ENCODE peak calls at places on chromosomes 12 and 14, in ten cellular contexts. P, X, G, N, I, V, B, T, J and S are unnamed samples.
A peak's percentile ranks its signal among the peaks of the same experiment; 100 is the strongest.

GRCh38 chr12:3510597-3510996 is 19.6 kb downstream of the PRMT8 start:
- DNase-seq in G (no peak), I (no peak), J (no peak), V (no peak), P (no peak), X (no peak), B (no peak), N (no peak), T (no peak), S (no peak)

GRCh38 chr14:91389173-91389572 is 28.4 kb downstream of the CCDC88C start:
- DNase-seq in V (no peak), I (no peak), J (no peak), X (no peak), B (no peak), G (no peak), N (no peak), P (no peak), T (no peak), S (no peak)

GRCh38 chr12:32837974-32838373 is 58.6 kb downstream of the PKP2 start:
- DNase-seq in G (no peak), T (no peak), N (no peak), P (no peak), B (no peak), I (no peak), J (no peak), V (no peak), X (no peak), S (no peak)

GRCh38 chr12:68451261-68452091 is 119.3 kb upstream of the MDM1 start:
- DNase-seq in T (peak; percentile 88), X (peak; percentile 67), N (peak; percentile 16), V (no peak), G (peak; percentile 65), P (peak; percentile 63), J (no peak), B (peak; percentile 59), I (no peak), S (no peak)

GRCh38 chr12:93173178-93173957 is 204.4 kb upstream of the NUDT4 start:
- DNase-seq in V (no peak), I (no peak), X (no peak), T (no peak), J (no peak), P (no peak), B (no peak), N (no peak), G (no peak), S (no peak)

GRCh38 chr12:122949816-122950215 is 16.4 kb downstream of the ABCB9 start:
- DNase-seq in P (no peak), B (no peak), G (no peak), N (no peak), J (no peak), I (no peak), V (no peak), T (no peak), X (no peak), S (no peak)

GRCh38 chr14:104496095-104496494 is 83.5 kb upstream of the C14orf180 start:
- DNase-seq in X (no peak), B (no peak), J (no peak), T (no peak), I (no peak), V (no peak), N (no peak), G (no peak), P (no peak), S (no peak)

GRCh38 chr14:96581902-96582640 is 79.9 kb downstream of the PAPOLA start:
- DNase-seq in G (no peak), I (no peak), V (no peak), J (no peak), X (no peak), B (no peak), P (no peak), T (no peak), N (no peak), S (no peak)

GRCh38 chr12:6074394-6074793 is 50.1 kb downstream of the VWF start:
- DNase-seq in T (no peak), N (no peak), P (no peak), X (no peak), V (no peak), J (no peak), B (no peak), I (no peak), G (no peak), S (no peak)

GRCh38 chr12:6074979-6075585 is 49.4 kb downstream of the VWF start:
- DNase-seq in X (no peak), G (no peak), I (no peak), V (no peak), B (no peak), N (peak; percentile 61), T (no peak), J (no peak), P (peak; percentile 51), S (no peak)

GRCh38 chr12:6078378-6079083 is 45.9 kb downstream of the VWF start:
- DNase-seq in N (no peak), J (no peak), P (no peak), X (no peak), G (no peak), T (no peak), I (no peak), B (no peak), V (no peak), S (no peak)

GRCh38 chr12:6076340-6076739 is 48.1 kb downstream of the VWF start:
- DNase-seq in B (no peak), J (no peak), P (no peak), I (no peak), X (no peak), G (no peak), N (no peak), T (no peak), V (no peak), S (no peak)

DNA sequence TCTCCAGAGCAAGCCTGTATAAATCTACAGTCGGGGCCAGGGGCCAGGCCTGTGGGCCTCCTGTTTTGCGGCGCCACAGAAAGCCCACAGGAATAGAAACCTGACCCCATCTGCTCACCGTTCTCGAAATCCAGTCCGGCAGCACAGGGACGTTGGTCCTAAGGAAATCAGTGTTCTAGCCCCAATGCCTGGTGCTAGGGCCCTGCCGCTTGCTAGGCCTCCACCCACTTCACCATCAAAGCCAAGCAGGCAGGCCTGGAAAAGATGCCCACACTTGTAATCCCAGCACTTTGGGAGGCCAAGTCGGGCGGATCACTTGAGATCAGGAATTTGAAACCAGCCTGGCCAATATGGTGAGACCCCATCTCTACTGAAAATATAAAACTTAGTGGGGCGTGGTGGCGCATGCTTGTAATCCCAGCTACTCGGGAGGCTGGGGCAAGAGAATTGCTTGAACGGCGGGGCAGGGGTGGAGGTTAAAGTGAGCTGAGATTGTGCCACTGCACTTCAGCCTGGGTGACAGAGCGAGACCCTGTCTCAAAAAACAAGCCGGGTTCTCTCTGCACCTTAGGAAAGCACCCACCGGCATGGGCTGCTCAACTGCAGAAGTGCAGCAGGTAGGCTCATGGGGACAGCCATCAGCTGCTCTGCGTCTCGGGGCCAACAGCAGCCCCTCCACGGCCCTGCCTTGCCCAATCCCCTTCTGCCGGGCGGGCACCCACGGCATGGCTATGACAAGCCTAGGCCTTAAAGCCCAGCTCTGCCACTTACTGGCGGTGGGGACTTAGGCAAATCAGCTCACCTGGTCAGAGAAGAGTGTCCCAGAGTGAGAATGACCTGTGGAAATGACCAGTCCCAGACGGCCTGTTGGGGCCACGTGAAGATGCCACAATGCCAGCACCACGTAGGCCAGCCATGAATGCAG is 47.4 kb downstream of the VWF start:
- DNase-seq in B (no peak), X (no peak), P (no peak), G (no peak), N (no peak), V (no peak), J (no peak), I (no peak), T (no peak), S (no peak)
- H3K4me1 ChIP-seq in B (peaks cover 17% of the 10 kb centered on the region), X (peaks cover 49% of the 10 kb centered on the region), P (peaks cover 6% of the 10 kb centered on the region), G (no peaks in the 10 kb centered on the region), N (peaks cover 11% of the 10 kb centered on the region), V (no peaks in the 10 kb centered on the region), J (no peaks in the 10 kb centered on the region), I (peaks cover 20% of the 10 kb centered on the region), T (no peaks in the 10 kb centered on the region), S (no peaks in the 10 kb centered on the region)

GRCh38 chr14:75009176-75009575 is 6.5 kb downstream of the EIF2B2 start:
- DNase-seq in X (no peak), T (no peak), V (no peak), N (no peak), B (no peak), P (no peak), I (no peak), J (no peak), G (no peak), S (no peak)

GRCh38 chr14:75010472-75010871 is 7.8 kb downstream of the EIF2B2 start:
- DNase-seq in I (no peak), V (no peak), X (no peak), P (no peak), N (no peak), T (no peak), J (no peak), G (no peak), B (no peak), S (no peak)

GRCh38 chr14:75015496-75015895 is 12.8 kb downstream of the EIF2B2 start:
- DNase-seq in N (no peak), G (no peak), J (no peak), I (no peak), X (no peak), T (no peak), P (no peak), V (no peak), B (no peak), S (no peak)

GRCh38 chr14:75013290-75013689 is 10.6 kb downstream of the EIF2B2 start:
- DNase-seq in P (peak; percentile 77), I (no peak), G (no peak), V (no peak), T (no peak), N (peak; percentile 29), B (no peak), X (no peak), J (no peak), S (no peak)

DNA sequence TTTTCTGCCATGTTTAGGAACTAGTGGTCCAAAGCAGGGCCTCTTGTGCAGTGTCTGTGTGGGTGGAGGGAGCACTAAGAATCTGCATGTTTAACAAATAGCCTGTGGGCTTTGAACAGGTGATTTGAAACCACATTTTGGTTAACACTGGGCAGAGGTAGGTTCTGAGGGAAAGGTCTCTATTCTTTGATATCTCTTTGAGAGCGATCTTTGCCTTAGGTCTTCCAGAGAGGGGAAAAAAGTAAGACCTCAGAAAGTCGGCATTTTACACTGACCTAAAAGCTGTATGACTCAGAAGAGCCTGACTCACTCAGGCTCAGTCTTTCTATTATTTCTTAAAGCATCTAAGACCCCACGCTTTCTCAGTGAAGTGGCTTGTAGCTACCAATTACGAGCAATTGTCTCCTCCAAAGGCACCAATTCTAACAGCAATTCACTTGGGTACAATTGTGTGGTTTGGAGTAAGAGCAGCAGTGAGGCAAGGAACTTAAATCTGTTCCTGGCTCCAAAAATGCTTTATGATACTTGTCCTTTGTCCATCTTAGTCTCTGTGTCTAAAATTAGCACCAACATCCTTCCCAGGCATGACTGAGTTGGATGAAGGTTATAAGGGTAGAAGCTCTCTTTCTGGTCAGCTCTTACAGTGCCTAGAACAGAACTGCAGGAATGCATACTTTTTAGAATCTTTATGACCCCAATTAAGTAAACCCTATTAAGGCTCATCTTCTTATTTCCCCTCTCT is 8.8 kb downstream of the EIF2B2 start:
- DNase-seq in V (no peak), X (no peak), N (no peak), P (no peak), B (no peak), J (no peak), G (no peak), I (no peak), T (no peak), S (no peak)
- TF ChIP-seq POLR2A in V (no peak), X (no peak), N (no peak), P (no peak), B (no peak), J (no peak), G (no peak), I (no peak), T (no peak), S (no peak)

GRCh38 chr12:75661927-75662326 is 150.5 kb upstream of the KRR1 start:
- DNase-seq in B (no peak), T (no peak), G (no peak), P (no peak), N (no peak), I (no peak), J (no peak), V (no peak), X (no peak), S (no peak)
- H3K4me1 ChIP-seq in B (no peaks in the 10 kb centered on the region), T (no peaks in the 10 kb centered on the region), G (no peaks in the 10 kb centered on the region), P (peaks cover 31% of the 10 kb centered on the region), N (no peaks in the 10 kb centered on the region), I (peaks cover 23% of the 10 kb centered on the region), J (peaks cover 58% of the 10 kb centered on the region), V (no peaks in the 10 kb centered on the region), X (peaks cover 16% of the 10 kb centered on the region), S (no peaks in the 10 kb centered on the region)

DNA sequence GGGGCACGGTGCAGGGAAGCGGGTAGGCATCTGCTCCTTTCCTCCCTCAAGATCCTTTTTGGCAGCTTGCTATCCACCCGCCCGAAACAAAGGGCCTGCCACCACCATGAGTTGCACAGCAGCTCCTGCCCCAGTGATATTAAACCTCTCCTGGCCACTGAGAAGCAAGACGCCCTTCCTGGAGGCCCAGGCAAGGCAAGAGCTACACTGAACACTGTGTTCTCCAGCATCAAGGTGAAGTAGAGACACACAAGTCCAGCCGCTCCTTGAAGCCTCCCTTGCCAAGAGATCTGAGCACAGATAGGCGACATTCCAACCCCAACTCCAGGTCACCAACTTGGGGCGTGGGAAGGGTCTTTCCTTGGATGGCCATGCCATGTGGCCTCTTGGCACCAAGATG is 70.9 kb downstream of the ACTN1 start:
- DNase-seq in G (no peak), V (no peak), P (no peak), I (no peak), B (no peak), T (no peak), J (no peak), N (no peak), X (no peak), S (no peak)
- TF ChIP-seq POLR2A in G (no peak), V (no peak), P (no peak), I (no peak), B (no peak), T (no peak), J (no peak), N (no peak), X (no peak), S (no peak)